ENCODE peak calls at places on chromosomes 16 and 17, in four cellular contexts. A is HepG2, W is Panc1, S is HCT116. R is an unnamed sample.
A peak's percentile ranks its signal among the peaks of the same experiment; 100 is the strongest.

GRCh38 chr16:87235810-87236515 is 81.2 kb downstream of the C16orf95 start:
- DNase-seq in A (no peak), W (no peak), S (no peak), R (no peak)

GRCh38 chr16:89478576-89479221 is 11.7 kb downstream of the ANKRD11 start:
- DNase-seq in A (peak; percentile 84), W (no peak), S (no peak), R (no peak)

GRCh38 chr17:10151667-10152496 is 46.5 kb downstream of the GAS7 start:
- DNase-seq in A (no peak), W (no peak), S (no peak), R (no peak)

GRCh38 chr17:74373838-74374606 is 6.7 kb downstream of the GPR142 start:
- DNase-seq in A (peak; percentile 95), W (no peak), S (no peak), R (no peak)

GRCh38 chr17:74452027-74452840 is 14.2 kb upstream of the CD300A start:
- DNase-seq in A (no peak), W (no peak), S (no peak), R (no peak)

GRCh38 chr17:41864498-41864836 is 756 bp downstream of the KLHL11 start:
- DNase-seq in A (no peak), W (no peak), S (no peak), R (peak; percentile 59)

GRCh38 chr16:23836078-23836403 is 258 bp downstream of the PRKCB start:
- DNase-seq in A (no peak), W (no peak), S (no peak), R (peak; percentile 34)

GRCh38 chr16:85163278-85164112 is 51.2 kb upstream of the CIBAR2 start:
- DNase-seq in A (no peak), W (no peak), S (no peak), R (no peak)

GRCh38 chr17:44636562-44636961 is 19.7 kb upstream of the MEIOC start:
- DNase-seq in A (peak; percentile 16), W (no peak), S (peak; percentile 13), R (no peak)

GRCh38 chr16:67260426-67261063 is 11.8 kb downstream of the SLC9A5 start:
- DNase-seq in A (peak; percentile 56), W (no peak), S (no peak), R (peak; percentile 29)

GRCh38 chr17:9644910-9645751 is at the start of gene USP43:
- DNase-seq in A (peak; percentile 6), W (no peak), S (peak; percentile 32), R (peak; percentile 57)

GRCh38 chr16:11955713-11956123 is 9.3 kb upstream of the TNFRSF17 start:
- DNase-seq in A (no peak), W (no peak), S (no peak), R (no peak)

GRCh38 chr16:85422124-85422373 is 191.1 kb upstream of the GSE1 start:
- DNase-seq in A (no peak), W (no peak), S (no peak), R (no peak)

GRCh38 chr16:84043486-84044107 is 1.0 kb upstream of the SLC38A8 start:
- DNase-seq in A (peak; percentile 81), W (no peak), S (no peak), R (peak; percentile 79)

GRCh38 chr17:73806768-73807167 is 162.5 kb upstream of the SDK2 start:
- DNase-seq in A (no peak), W (no peak), S (no peak), R (no peak)

GRCh38 chr17:7650509-7651096 is at the start of gene ATP1B2:
- DNase-seq in A (peak; percentile 67), W (no peak), S (no peak), R (peak; percentile 97)

GRCh38 chr17:58763263-58763662 is 7.6 kb downstream of the PPM1E start:
- DNase-seq in A (no peak), W (no peak), S (no peak), R (no peak)

GRCh38 chr16:3872216-3872895 is 8.2 kb downstream of the CREBBP start:
- DNase-seq in A (no peak), W (no peak), S (no peak), R (no peak)

GRCh38 chr17:66413564-66414520 is 111.4 kb downstream of the PRKCA start:
- DNase-seq in A (no peak), W (no peak), S (no peak), R (no peak)

GRCh38 chr17:75776399-75777242 is 8.0 kb upstream of the UNK start:
- DNase-seq in A (no peak), W (no peak), S (no peak), R (no peak)

GRCh38 chr16:25176136-25176535 is 40.6 kb upstream of the AQP8 start:
- DNase-seq in A (no peak), W (no peak), S (no peak), R (no peak)

GRCh38 chr16:72094266-72094610 is 591 bp downstream of the DHX38 start:
- DNase-seq in A (no peak), W (no peak), S (no peak), R (peak; percentile 33)

GRCh38 chr17:51355314-51356083 is 95.2 kb downstream of the UTP18 start:
- DNase-seq in A (no peak), W (no peak), S (no peak), R (no peak)

GRCh38 chr16:51286272-51286671 is 135.2 kb upstream of the SALL1 start:
- DNase-seq in A (no peak), W (no peak), S (no peak), R (no peak)

GRCh38 chr16:11050954-11051353 is 106.6 kb downstream of the CLEC16A start:
- DNase-seq in A (no peak), W (no peak), S (no peak), R (no peak)

GRCh38 chr16:75296606-75297005 is 45.2 kb upstream of the BCAR1 start:
- DNase-seq in A (no peak), W (no peak), S (no peak), R (no peak)

GRCh38 chr16:2455081-2455845 is 4.6 kb upstream of the TEDC2 start:
- DNase-seq in A (no peak), W (no peak), S (no peak), R (no peak)

GRCh38 chr16:68287276-68288251 is 23.2 kb downstream of the SLC7A6OS start:
- DNase-seq in A (no peak), W (no peak), S (no peak), R (no peak)

GRCh38 chr17:17766351-17767095 is 70.3 kb downstream of the SREBF1 start:
- DNase-seq in A (no peak), W (no peak), S (no peak), R (no peak)

GRCh38 chr17:50499722-50500121 is 8.5 kb upstream of the MYCBPAP start:
- DNase-seq in A (no peak), W (no peak), S (no peak), R (no peak)

GRCh38 chr16:83312846-83313245 is 494.9 kb upstream of the HSBP1 start:
- DNase-seq in A (no peak), W (no peak), S (no peak), R (no peak)

GRCh38 chr17:17300624-17301568 is 2.3 kb upstream of the NT5M start:
- DNase-seq in A (no peak), W (peak; percentile 57), S (no peak), R (no peak)

DNA sequence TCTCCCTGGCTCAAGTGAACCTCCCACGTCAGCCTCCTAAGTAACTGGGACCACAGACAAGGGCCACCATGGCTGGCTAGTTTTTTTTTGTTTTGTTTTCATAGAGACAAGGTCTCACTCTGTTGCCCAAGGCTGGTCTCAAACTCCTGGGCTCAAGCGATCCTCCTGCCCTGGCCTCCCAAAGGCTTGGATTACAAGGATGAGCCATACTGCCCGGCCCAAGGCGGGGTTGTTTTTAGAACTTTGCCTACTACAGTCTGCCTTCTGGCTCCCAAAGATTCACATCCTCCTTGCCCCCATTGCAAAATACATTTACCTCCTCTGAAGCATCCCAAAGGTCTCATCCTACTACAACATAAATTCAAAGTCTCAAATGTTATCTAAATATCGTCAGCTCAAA is 49.5 kb upstream of the PHOSPHO1 start:
- DNase-seq in A (no peak), W (no peak), S (no peak), R (no peak)
- TF ChIP-seq TCF7L2 in A (no peak), W (no peak), S (no peak), R (no peak)

GRCh38 chr17:35127751-35128514 is 6.5 kb downstream of the FNDC8 start:
- DNase-seq in A (no peak), W (no peak), S (no peak), R (no peak)
- TF ChIP-seq TCF7L2 in A (no peak), W (no peak), S (no peak), R (no peak)

GRCh38 chr17:6471531-6472465 is 27.5 kb downstream of the PIMREG start:
- DNase-seq in A (no peak), W (no peak), S (no peak), R (no peak)
- TF ChIP-seq TCF7L2 in A (no peak), W (no peak), S (no peak), R (no peak)

GRCh38 chr17:2264023-2264860 is 39.3 kb downstream of the SMG6 start:
- DNase-seq in A (no peak), W (no peak), S (no peak), R (no peak)

GRCh38 chr17:2263183-2263954 is 40.2 kb downstream of the SMG6 start:
- DNase-seq in A (no peak), W (no peak), S (no peak), R (no peak)

GRCh38 chr17:2259769-2260536 is 43.6 kb downstream of the SMG6 start:
- DNase-seq in A (no peak), W (no peak), S (no peak), R (no peak)

GRCh38 chr17:2266045-2266864 is 37.3 kb downstream of the SMG6 start:
- DNase-seq in A (no peak), W (no peak), S (no peak), R (no peak)

DNA sequence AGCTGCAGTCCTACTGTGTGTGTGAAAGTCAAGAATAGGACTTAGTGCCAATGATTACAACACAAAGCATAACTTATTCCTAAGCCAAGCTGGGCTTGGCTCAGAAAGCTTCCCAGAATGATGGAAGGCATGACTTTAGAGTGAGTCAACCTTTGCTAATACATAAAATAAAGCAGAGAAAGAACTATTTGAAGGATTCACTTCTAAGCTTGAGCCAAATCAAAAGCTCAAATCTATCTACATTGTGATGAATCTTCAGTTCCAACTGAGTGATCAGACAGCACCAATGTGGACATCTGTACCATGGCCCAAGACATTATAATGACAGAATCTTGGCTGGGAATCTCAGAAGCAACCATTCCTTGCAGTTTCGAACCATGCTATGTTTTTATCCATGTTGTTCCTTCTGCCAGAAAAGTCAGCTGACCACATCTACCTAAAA is 41.4 kb downstream of the SMG6 start:
- DNase-seq in A (no peak), W (no peak), S (no peak), R (no peak)
- TF ChIP-seq TCF7L2 in A (no peak), W (no peak), S (no peak), R (no peak)